ENCODE peak calls at places on chromosomes 4 and X, in eight cellular contexts. Y, X, S, K, G, B, F and V are unnamed samples.

GRCh38 chr4:19319607-19320006 is 932.1 kb upstream of the SLIT2 start:
- DNase-seq in Y (no peak), X (no peak), S (no peak), K (no peak), G (no peak), B (no peak), F (no peak), V (no peak)

GRCh38 chrX:97907791-97908190 is 1024.1 kb downstream of the RPA4 start:
- DNase-seq in Y (no peak), X (no peak), S (no peak), K (no peak), G (no peak), B (no peak), F (no peak), V (no peak)

GRCh38 chr4:74615411-74615810 is 170.5 kb downstream of the AREG start:
- DNase-seq in Y (no peak), X (peak; percentile 89), S (no peak), K (no peak), G (no peak), B (no peak), F (no peak), V (no peak)

GRCh38 chr4:11669156-11669555 is 240.5 kb upstream of the HS3ST1 start:
- DNase-seq in Y (peak; percentile 7), X (peak; percentile 4), S (no peak), K (no peak), G (no peak), B (no peak), F (no peak), V (no peak)

GRCh38 chr4:3870567-3870962 is 104.4 kb downstream of the ADRA2C start:
- DNase-seq in Y (no peak), X (no peak), S (no peak), K (no peak), G (no peak), B (no peak), F (no peak), V (no peak)

GRCh38 chr4:122119739-122120138 is 32.4 kb upstream of the BLTP1 start:
- DNase-seq in Y (no peak), X (no peak), S (no peak), K (no peak), G (no peak), B (no peak), F (no peak), V (no peak)

GRCh38 chrX:386239-386767 is 404 bp downstream of the PPP2R3B start:
- DNase-seq in Y (no peak), X (no peak), S (no peak), K (no peak), G (no peak), B (no peak), F (no peak), V (no peak)

GRCh38 chr4:141140271-141141205 is 7.3 kb upstream of the RNF150 start:
- DNase-seq in Y (peak; percentile 9), X (no peak), S (no peak), K (no peak), G (no peak), B (no peak), F (no peak), V (no peak)

GRCh38 chr4:20773144-20773997 is 73.1 kb downstream of the PACRGL start:
- DNase-seq in Y (peak; percentile 73), X (peak; percentile 67), S (no peak), K (no peak), G (peak; percentile 32), B (no peak), F (peak; percentile 22), V (peak; percentile 58)

GRCh38 chrX:1649623-1650022 is 34.8 kb downstream of the ASMT start:
- DNase-seq in Y (peak; percentile 25), X (peak; percentile 2), S (no peak), K (no peak), G (no peak), B (no peak), F (no peak), V (no peak)

GRCh38 chr4:182143822-182144620 is 99.2 kb upstream of the TENM3 start:
- DNase-seq in Y (peak; percentile 84), X (peak; percentile 30), S (no peak), K (no peak), G (no peak), B (no peak), F (peak; percentile 36), V (peak; percentile 19)

GRCh38 chr4:109701566-109702399 is 1.5 kb downstream of the CASP6 start:
- DNase-seq in Y (no peak), X (no peak), S (no peak), K (no peak), G (no peak), B (no peak), F (no peak), V (no peak)

GRCh38 chrX:104668550-104668949 is 102.6 kb downstream of the IL1RAPL2 start:
- DNase-seq in Y (peak; percentile 34), X (no peak), S (no peak), K (no peak), G (no peak), B (no peak), F (no peak), V (no peak)

GRCh38 chr4:113232194-113232593 is 182.7 kb downstream of the ANK2 start:
- DNase-seq in Y (peak; percentile 15), X (no peak), S (no peak), K (no peak), G (no peak), B (no peak), F (no peak), V (no peak)

GRCh38 chrX:148049441-148049840 is 68.3 kb downstream of the FMR1NB start:
- DNase-seq in Y (peak; percentile 41), X (peak; percentile 38), S (no peak), K (no peak), G (peak; percentile 1), B (no peak), F (no peak), V (no peak)

GRCh38 chr4:94635172-94635571 is 122.6 kb upstream of the BMPR1B start:
- DNase-seq in Y (no peak), X (peak; percentile 82), S (no peak), K (no peak), G (no peak), B (no peak), F (no peak), V (no peak)

GRCh38 chrX:71650333-71650969 is 16.9 kb upstream of the LOC101059915 start:
- DNase-seq in Y (no peak), X (no peak), S (no peak), K (no peak), G (no peak), B (no peak), F (no peak), V (no peak)

GRCh38 chr4:74671074-74671698 is 123.1 kb downstream of the BTC start:
- DNase-seq in Y (peak; percentile 84), X (peak; percentile 82), S (no peak), K (no peak), G (peak; percentile 70), B (no peak), F (no peak), V (peak; percentile 70)

GRCh38 chr4:144666539-144667175 is 20.7 kb downstream of the HHIP start:
- DNase-seq in Y (peak; percentile 78), X (peak; percentile 40), S (no peak), K (no peak), G (peak; percentile 6), B (no peak), F (no peak), V (peak; percentile 50)

DNA sequence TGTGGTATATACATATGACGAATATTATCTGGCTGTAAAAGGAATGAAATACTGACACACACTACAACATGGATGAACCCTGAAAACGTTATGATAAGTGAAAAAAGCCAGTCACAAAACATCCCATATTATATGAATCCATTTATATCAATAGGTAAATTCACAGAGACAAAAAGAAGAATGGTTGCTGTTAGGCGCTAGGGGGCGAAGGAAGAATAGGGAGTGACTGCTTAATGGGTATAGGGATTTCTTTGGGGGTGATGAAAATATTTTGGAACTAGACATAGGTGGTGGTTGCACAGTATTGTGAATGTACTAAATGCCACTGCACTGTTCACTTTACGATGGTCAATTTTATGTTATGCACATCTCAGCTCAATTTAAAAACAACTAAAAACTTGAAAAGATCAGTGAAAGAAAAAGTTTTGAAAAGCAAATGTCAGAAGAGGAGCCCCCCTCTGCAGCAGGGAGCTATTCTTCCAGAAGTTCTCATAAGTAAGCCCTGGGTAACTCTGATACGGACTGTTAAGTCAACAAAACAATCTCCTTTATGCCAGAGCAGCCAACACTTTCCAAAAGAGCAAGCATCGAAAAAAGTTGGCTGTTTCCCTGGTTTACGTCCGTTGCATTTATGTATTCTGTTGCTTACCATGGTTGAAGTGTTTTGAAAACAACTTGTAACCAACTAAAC is 96.3 kb upstream of the EGFL6 start:
- DNase-seq in Y (no peak), X (no peak), S (no peak), K (no peak), G (no peak), B (no peak), F (no peak), V (no peak)
- TF ChIP-seq CTCF in Y (peak; percentile 23), X (no peak), S (no peak), K (no peak), G (no peak), B (no peak), F (no peak), V (no peak)

GRCh38 chr4:118033148-118034060 is 882 bp upstream of the NDST3 start:
- DNase-seq in Y (peak; percentile 72), X (peak; percentile 14), S (no peak), K (no peak), G (peak; percentile 40), B (no peak), F (no peak), V (peak; percentile 10)
- H3K4me3 ChIP-seq in Y (peak overlapping the region; percentile 44), X (peak overlapping the region; percentile 57), S (peak overlapping the region; percentile 33), K (peak overlapping the region; percentile 49), G (peak overlapping the region; percentile 55), B (peak overlapping the region; percentile 65), F (peak overlapping the region; percentile 28), V (peak overlapping the region; percentile 39)

DNA sequence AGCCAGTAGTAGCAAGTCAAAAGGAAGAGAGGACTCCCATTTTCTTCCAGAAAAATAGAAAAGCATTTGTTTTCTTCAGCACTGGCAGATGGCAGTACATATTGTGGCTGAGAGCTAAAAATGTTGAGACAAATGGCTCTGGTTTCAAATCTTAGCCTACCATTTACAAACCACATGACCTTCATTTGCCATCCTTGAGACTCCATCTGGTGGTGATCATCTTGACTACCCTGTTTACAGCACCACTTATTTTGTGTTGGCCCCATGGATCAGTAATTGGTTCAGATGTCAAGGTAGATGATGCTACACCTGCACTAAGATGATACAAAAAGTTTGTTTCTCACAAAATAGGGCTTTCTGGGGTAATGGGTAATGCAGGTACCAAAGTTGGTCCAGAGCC is 951.8 kb upstream of the IGFBP7 start:
- DNase-seq in Y (no peak), X (no peak), S (no peak), K (no peak), G (no peak), B (no peak), F (no peak), V (no peak)
- TF ChIP-seq CTCF in Y (no peak), X (no peak), S (no peak), K (no peak), G (no peak), B (no peak), F (no peak), V (no peak)

DNA sequence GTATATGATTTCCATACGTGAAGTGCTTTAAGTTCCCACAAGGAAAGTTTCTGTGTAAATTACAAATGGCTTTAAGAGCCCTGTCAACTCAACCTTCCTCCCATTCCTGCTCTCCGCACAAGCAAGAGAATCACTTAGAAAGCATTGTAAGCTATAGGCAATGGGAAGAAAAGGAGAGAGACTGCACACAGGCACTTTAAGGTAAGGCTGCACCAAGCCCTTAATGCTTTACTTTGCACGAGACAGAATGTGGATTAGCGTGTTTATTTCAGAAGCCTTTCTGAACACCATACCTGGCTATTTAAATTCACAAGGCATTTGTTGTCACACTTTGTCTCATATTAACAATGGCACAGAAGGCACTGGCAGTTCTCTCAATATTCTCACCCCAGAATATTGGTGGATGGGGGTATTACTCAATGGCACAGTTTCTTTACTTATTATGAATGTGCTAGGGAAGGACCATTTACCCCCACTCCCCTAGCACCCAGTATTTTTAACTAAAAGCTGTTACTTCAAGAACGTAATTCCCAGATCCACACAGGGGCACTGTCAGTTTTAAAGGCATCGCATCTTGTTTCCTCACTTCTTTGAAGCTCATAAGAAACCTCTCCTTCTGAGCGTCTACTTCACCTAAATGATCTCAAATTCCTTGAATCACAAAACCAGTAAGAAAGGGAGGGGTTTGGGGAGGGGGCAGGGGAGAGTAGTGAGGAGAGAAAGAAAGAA is 150.0 kb downstream of the MAML3 start:
- DNase-seq in Y (no peak), X (no peak), S (no peak), K (no peak), G (no peak), B (no peak), F (no peak), V (no peak)
- H3K4me3 ChIP-seq in Y (peak overlapping the region; percentile 38), X (peak overlapping the region; percentile 30), S (peak overlapping the region; percentile 51), K (peak overlapping the region; percentile 44), G (no peak overlapping the region), B (peak overlapping the region; percentile 56), F (peak overlapping the region; percentile 37), V (peak overlapping the region; percentile 18)